ENCODE peak calls at places on chromosomes 1 and 21, in five cellular contexts. One of them, this sample, is unnamed.
A peak's percentile ranks its signal among the peaks of the same experiment; 100 is the strongest.

GRCh38 chr1:227947678-227948492 is at the start of gene WNT9A:
- DNase-seq in non-pigmented ciliary epithelial cell: no peak
- DNase-seq in KG1: no peak
- DNase-seq in HAP-1: peak; percentile 66
- DNase-seq in GOT3: no peak
- DNase-seq in this sample: no peak

GRCh38 chr21:14270631-14271030 is 54.7 kb downstream of the RBM11 start:
- DNase-seq in non-pigmented ciliary epithelial cell: no peak
- DNase-seq in KG1: no peak
- DNase-seq in HAP-1: no peak
- DNase-seq in GOT3: no peak
- DNase-seq in this sample: no peak

GRCh38 chr1:155128755-155129473 is 1.2 kb downstream of the EFNA1 start:
- DNase-seq in non-pigmented ciliary epithelial cell: no peak
- DNase-seq in KG1: no peak
- DNase-seq in HAP-1: no peak
- DNase-seq in GOT3: no peak
- DNase-seq in this sample: no peak

GRCh38 chr1:44029911-44030605 is 1.2 kb downstream of the SLC6A9 start:
- DNase-seq in non-pigmented ciliary epithelial cell: no peak
- DNase-seq in KG1: peak; percentile 86
- DNase-seq in HAP-1: peak; percentile 90
- DNase-seq in GOT3: peak; percentile 78
- DNase-seq in this sample: peak; percentile 95

GRCh38 chr1:30748098-30748698 is 9.4 kb downstream of the LAPTM5 start:
- DNase-seq in non-pigmented ciliary epithelial cell: no peak
- DNase-seq in KG1: no peak
- DNase-seq in HAP-1: peak; percentile 27
- DNase-seq in GOT3: no peak
- DNase-seq in this sample: peak; percentile 48

GRCh38 chr21:14886001-14886400 is 178.8 kb downstream of the NRIP1 start:
- DNase-seq in non-pigmented ciliary epithelial cell: no peak
- DNase-seq in KG1: no peak
- DNase-seq in HAP-1: no peak
- DNase-seq in GOT3: no peak
- DNase-seq in this sample: no peak

GRCh38 chr1:186865253-186865652 is 36.5 kb downstream of the PLA2G4A start:
- DNase-seq in non-pigmented ciliary epithelial cell: no peak
- DNase-seq in KG1: no peak
- DNase-seq in HAP-1: no peak
- DNase-seq in GOT3: no peak
- DNase-seq in this sample: no peak

GRCh38 chr1:165069829-165070228 is 286.7 kb downstream of the LMX1A start:
- DNase-seq in non-pigmented ciliary epithelial cell: no peak
- DNase-seq in KG1: no peak
- DNase-seq in HAP-1: no peak
- DNase-seq in GOT3: no peak
- DNase-seq in this sample: no peak

GRCh38 chr1:17200246-17200645 is 4.7 kb upstream of the PADI1 start:
- DNase-seq in non-pigmented ciliary epithelial cell: no peak
- DNase-seq in KG1: no peak
- DNase-seq in HAP-1: no peak
- DNase-seq in GOT3: no peak
- DNase-seq in this sample: no peak

GRCh38 chr21:21463456-21463855 is 465.2 kb downstream of the NCAM2 start:
- DNase-seq in non-pigmented ciliary epithelial cell: no peak
- DNase-seq in KG1: no peak
- DNase-seq in HAP-1: no peak
- DNase-seq in GOT3: no peak
- DNase-seq in this sample: no peak

GRCh38 chr1:14924455-14925325 is 228.9 kb upstream of the TMEM51 start:
- DNase-seq in non-pigmented ciliary epithelial cell: no peak
- DNase-seq in KG1: no peak
- DNase-seq in HAP-1: no peak
- DNase-seq in GOT3: no peak
- DNase-seq in this sample: no peak

GRCh38 chr1:55428944-55429931 is 214.1 kb upstream of the USP24 start:
- DNase-seq in non-pigmented ciliary epithelial cell: peak; percentile 99
- DNase-seq in KG1: no peak
- DNase-seq in HAP-1: no peak
- DNase-seq in GOT3: peak; percentile 74
- DNase-seq in this sample: no peak

GRCh38 chr1:5983361-5984103 is 8.7 kb downstream of the NPHP4 start:
- DNase-seq in non-pigmented ciliary epithelial cell: peak; percentile 63
- DNase-seq in KG1: no peak
- DNase-seq in HAP-1: no peak
- DNase-seq in GOT3: no peak
- DNase-seq in this sample: no peak

GRCh38 chr1:217498209-217498608 is 132.7 kb downstream of the GPATCH2 start:
- DNase-seq in non-pigmented ciliary epithelial cell: no peak
- DNase-seq in KG1: no peak
- DNase-seq in HAP-1: no peak
- DNase-seq in GOT3: no peak
- DNase-seq in this sample: no peak

GRCh38 chr1:211648336-211648735 is 27.1 kb downstream of the NEK2 start:
- DNase-seq in non-pigmented ciliary epithelial cell: no peak
- DNase-seq in KG1: no peak
- DNase-seq in HAP-1: no peak
- DNase-seq in GOT3: no peak
- DNase-seq in this sample: no peak

GRCh38 chr1:10714337-10715114 is 81.9 kb downstream of the CASZ1 start:
- DNase-seq in non-pigmented ciliary epithelial cell: no peak
- DNase-seq in KG1: no peak
- DNase-seq in HAP-1: no peak
- DNase-seq in GOT3: no peak
- DNase-seq in this sample: no peak

GRCh38 chr1:178867670-178868069 is 3.2 kb downstream of the ANGPTL1 start:
- DNase-seq in non-pigmented ciliary epithelial cell: no peak
- DNase-seq in KG1: no peak
- DNase-seq in HAP-1: no peak
- DNase-seq in GOT3: no peak
- DNase-seq in this sample: no peak

GRCh38 chr1:235953801-235954200 is 87.1 kb upstream of the LYST start:
- DNase-seq in non-pigmented ciliary epithelial cell: peak; percentile 83
- DNase-seq in KG1: no peak
- DNase-seq in HAP-1: no peak
- DNase-seq in GOT3: no peak
- DNase-seq in this sample: no peak

GRCh38 chr1:225445644-225446297 is 17.9 kb upstream of the LBR start:
- DNase-seq in non-pigmented ciliary epithelial cell: no peak
- DNase-seq in KG1: no peak
- DNase-seq in HAP-1: no peak
- DNase-seq in GOT3: no peak
- DNase-seq in this sample: no peak

GRCh38 chr1:29539971-29540370 is 303.6 kb downstream of the PTPRU start:
- DNase-seq in non-pigmented ciliary epithelial cell: no peak
- DNase-seq in KG1: no peak
- DNase-seq in HAP-1: no peak
- DNase-seq in GOT3: no peak
- DNase-seq in this sample: no peak

GRCh38 chr1:36174716-36175115 is 18.8 kb downstream of the MAP7D1 start:
- DNase-seq in non-pigmented ciliary epithelial cell: no peak
- DNase-seq in KG1: no peak
- DNase-seq in HAP-1: no peak
- DNase-seq in GOT3: no peak
- DNase-seq in this sample: no peak

GRCh38 chr1:213649373-213649772 is 338.4 kb upstream of the PROX1 start:
- DNase-seq in non-pigmented ciliary epithelial cell: no peak
- DNase-seq in KG1: no peak
- DNase-seq in HAP-1: no peak
- DNase-seq in GOT3: no peak
- DNase-seq in this sample: no peak

GRCh38 chr1:56966698-56966999 is 834 bp upstream of the C8B start:
- DNase-seq in non-pigmented ciliary epithelial cell: no peak
- DNase-seq in KG1: no peak
- DNase-seq in HAP-1: no peak
- DNase-seq in GOT3: no peak
- DNase-seq in this sample: no peak

GRCh38 chr1:3691421-3692204 is 39.3 kb downstream of the TP73 start:
- DNase-seq in non-pigmented ciliary epithelial cell: no peak
- DNase-seq in KG1: no peak
- DNase-seq in HAP-1: no peak
- DNase-seq in GOT3: no peak
- DNase-seq in this sample: no peak

GRCh38 chr1:151540021-151540981 is at the start of gene TUFT1:
- DNase-seq in non-pigmented ciliary epithelial cell: no peak
- DNase-seq in KG1: peak; percentile 61
- DNase-seq in HAP-1: peak; percentile 92
- DNase-seq in GOT3: peak; percentile 64
- DNase-seq in this sample: no peak

GRCh38 chr1:202565890-202566289 is 144.4 kb downstream of the SYT2 start:
- DNase-seq in non-pigmented ciliary epithelial cell: no peak
- DNase-seq in KG1: no peak
- DNase-seq in HAP-1: no peak
- DNase-seq in GOT3: no peak
- DNase-seq in this sample: no peak

GRCh38 chr1:119329521-119329920 is 39.1 kb upstream of the HAO2 start:
- DNase-seq in non-pigmented ciliary epithelial cell: no peak
- DNase-seq in KG1: no peak
- DNase-seq in HAP-1: no peak
- DNase-seq in GOT3: no peak
- DNase-seq in this sample: no peak

GRCh38 chr21:17441370-17441769 is 71.5 kb upstream of the CXADR start:
- DNase-seq in non-pigmented ciliary epithelial cell: no peak
- DNase-seq in KG1: no peak
- DNase-seq in HAP-1: peak; percentile 30
- DNase-seq in GOT3: no peak
- DNase-seq in this sample: no peak

GRCh38 chr1:235105051-235106043 is 23.3 kb downstream of the TOMM20 start:
- DNase-seq in non-pigmented ciliary epithelial cell: no peak
- DNase-seq in KG1: no peak
- DNase-seq in HAP-1: peak; percentile 21
- DNase-seq in GOT3: no peak
- DNase-seq in this sample: no peak

GRCh38 chr1:43994071-43994470 is 2.7 kb downstream of the CCDC24 start:
- DNase-seq in non-pigmented ciliary epithelial cell: no peak
- DNase-seq in KG1: no peak
- DNase-seq in HAP-1: no peak
- DNase-seq in GOT3: no peak
- DNase-seq in this sample: no peak

GRCh38 chr1:6343506-6344405 is 49.8 kb downstream of the ACOT7 start:
- DNase-seq in non-pigmented ciliary epithelial cell: no peak
- DNase-seq in KG1: peak; percentile 25
- DNase-seq in HAP-1: peak; percentile 36
- DNase-seq in GOT3: no peak
- DNase-seq in this sample: peak; percentile 94

GRCh38 chr1:181081399-181081798 is 7.1 kb upstream of the IER5 start:
- DNase-seq in non-pigmented ciliary epithelial cell: no peak
- DNase-seq in KG1: no peak
- DNase-seq in HAP-1: no peak
- DNase-seq in GOT3: no peak
- DNase-seq in this sample: no peak

GRCh38 chr1:14615539-14616218 is 17.2 kb downstream of the KAZN start:
- DNase-seq in non-pigmented ciliary epithelial cell: no peak
- DNase-seq in KG1: no peak
- DNase-seq in HAP-1: no peak
- DNase-seq in GOT3: no peak
- DNase-seq in this sample: no peak

GRCh38 chr1:226135059-226135651 is 51.4 kb downstream of the ACBD3 start:
- DNase-seq in non-pigmented ciliary epithelial cell: no peak
- DNase-seq in KG1: no peak
- DNase-seq in HAP-1: no peak
- DNase-seq in GOT3: no peak
- DNase-seq in this sample: no peak

GRCh38 chr1:79614762-79615161 is 608.2 kb upstream of the ADGRL4 start:
- DNase-seq in non-pigmented ciliary epithelial cell: no peak
- DNase-seq in KG1: no peak
- DNase-seq in HAP-1: no peak
- DNase-seq in GOT3: no peak
- DNase-seq in this sample: no peak

GRCh38 chr21:37511848-37512247 is 145.3 kb downstream of the DYRK1A start:
- DNase-seq in non-pigmented ciliary epithelial cell: no peak
- DNase-seq in KG1: no peak
- DNase-seq in HAP-1: no peak
- DNase-seq in GOT3: no peak
- DNase-seq in this sample: no peak

GRCh38 chr1:204123376-204123775 is 28.5 kb downstream of the ETNK2 start:
- DNase-seq in non-pigmented ciliary epithelial cell: no peak
- DNase-seq in KG1: no peak
- DNase-seq in HAP-1: no peak
- DNase-seq in GOT3: no peak
- DNase-seq in this sample: peak; percentile 66

GRCh38 chr1:160795951-160796383 is at the start of gene LY9:
- DNase-seq in non-pigmented ciliary epithelial cell: no peak
- DNase-seq in KG1: no peak
- DNase-seq in HAP-1: no peak
- DNase-seq in GOT3: no peak
- DNase-seq in this sample: no peak

GRCh38 chr21:25456672-25457071 is 150.6 kb downstream of the MRPL39 start:
- DNase-seq in non-pigmented ciliary epithelial cell: no peak
- DNase-seq in KG1: no peak
- DNase-seq in HAP-1: no peak
- DNase-seq in GOT3: no peak
- DNase-seq in this sample: no peak

This sample was measured in Karpas-422.